ENCODE peak calls at places on chromosomes 3 and 15, in eight cellular contexts. One of them, this sample, is unnamed. For H3K4me1, the result is how much of the 10 kb centered on the place peaks cover.

GRCh38 chr3:39025222-39025970 is 26.3 kb downstream of the SCN11A start:
- DNase-seq in mesendoderm: no peak
- DNase-seq in upper lobe of right lung: no peak
- DNase-seq in SJSA1: no peak
- DNase-seq in stomach: no peak
- DNase-seq in Caco-2: no peak
- DNase-seq in RWPE2: no peak
- DNase-seq in IMR-90: no peak
- DNase-seq in this sample: no peak

GRCh38 chr3:79297242-79297641 is 470.6 kb downstream of the ROBO1 start:
- DNase-seq in mesendoderm: no peak
- DNase-seq in upper lobe of right lung: no peak
- DNase-seq in SJSA1: peak
- DNase-seq in stomach: no peak
- DNase-seq in Caco-2: no peak
- DNase-seq in RWPE2: no peak
- DNase-seq in IMR-90: peak
- DNase-seq in this sample: no peak

GRCh38 chr3:97720417-97720816 is 44.1 kb upstream of the ARL6 start:
- DNase-seq in mesendoderm: no peak
- DNase-seq in upper lobe of right lung: no peak
- DNase-seq in SJSA1: no peak
- DNase-seq in stomach: no peak
- DNase-seq in Caco-2: no peak
- DNase-seq in RWPE2: no peak
- DNase-seq in IMR-90: no peak
- DNase-seq in this sample: no peak

GRCh38 chr3:40120816-40121215 is 188.7 kb upstream of the EIF1B start:
- DNase-seq in mesendoderm: no peak
- DNase-seq in upper lobe of right lung: no peak
- DNase-seq in SJSA1: no peak
- DNase-seq in stomach: no peak
- DNase-seq in Caco-2: no peak
- DNase-seq in RWPE2: no peak
- DNase-seq in IMR-90: no peak
- DNase-seq in this sample: no peak

GRCh38 chr3:46490338-46491084 is 7.3 kb upstream of the RTP3 start:
- DNase-seq in mesendoderm: no peak
- DNase-seq in upper lobe of right lung: no peak
- DNase-seq in SJSA1: no peak
- DNase-seq in stomach: no peak
- DNase-seq in Caco-2: no peak
- DNase-seq in RWPE2: no peak
- DNase-seq in IMR-90: peak
- DNase-seq in this sample: no peak

GRCh38 chr3:58692484-58692883 is 25.9 kb upstream of the FAM3D start:
- DNase-seq in mesendoderm: no peak
- DNase-seq in upper lobe of right lung: no peak
- DNase-seq in SJSA1: no peak
- DNase-seq in stomach: no peak
- DNase-seq in Caco-2: no peak
- DNase-seq in RWPE2: no peak
- DNase-seq in IMR-90: no peak
- DNase-seq in this sample: no peak

GRCh38 chr15:76576526-76577279 is 240.1 kb downstream of the ISL2 start:
- DNase-seq in mesendoderm: peak
- DNase-seq in upper lobe of right lung: peak
- DNase-seq in SJSA1: no peak
- DNase-seq in stomach: peak
- DNase-seq in Caco-2: no peak
- DNase-seq in RWPE2: no peak
- DNase-seq in IMR-90: peak
- DNase-seq in this sample: peak

GRCh38 chr3:157077565-157077991 is 82.4 kb downstream of the CCNL1 start:
- DNase-seq in mesendoderm: peak
- DNase-seq in upper lobe of right lung: no peak
- DNase-seq in SJSA1: no peak
- DNase-seq in stomach: peak
- DNase-seq in Caco-2: no peak
- DNase-seq in RWPE2: no peak
- DNase-seq in IMR-90: peak
- DNase-seq in this sample: no peak

GRCh38 chr3:136903899-136904298 is 41.9 kb downstream of the NCK1 start:
- DNase-seq in mesendoderm: no peak
- DNase-seq in upper lobe of right lung: no peak
- DNase-seq in SJSA1: no peak
- DNase-seq in stomach: no peak
- DNase-seq in Caco-2: no peak
- DNase-seq in RWPE2: no peak
- DNase-seq in IMR-90: no peak
- DNase-seq in this sample: no peak

GRCh38 chr3:160704006-160704405 is 27.0 kb downstream of the ARL14 start:
- DNase-seq in mesendoderm: no peak
- DNase-seq in upper lobe of right lung: no peak
- DNase-seq in SJSA1: no peak
- DNase-seq in stomach: no peak
- DNase-seq in Caco-2: no peak
- DNase-seq in RWPE2: no peak
- DNase-seq in IMR-90: peak
- DNase-seq in this sample: no peak

DNA sequence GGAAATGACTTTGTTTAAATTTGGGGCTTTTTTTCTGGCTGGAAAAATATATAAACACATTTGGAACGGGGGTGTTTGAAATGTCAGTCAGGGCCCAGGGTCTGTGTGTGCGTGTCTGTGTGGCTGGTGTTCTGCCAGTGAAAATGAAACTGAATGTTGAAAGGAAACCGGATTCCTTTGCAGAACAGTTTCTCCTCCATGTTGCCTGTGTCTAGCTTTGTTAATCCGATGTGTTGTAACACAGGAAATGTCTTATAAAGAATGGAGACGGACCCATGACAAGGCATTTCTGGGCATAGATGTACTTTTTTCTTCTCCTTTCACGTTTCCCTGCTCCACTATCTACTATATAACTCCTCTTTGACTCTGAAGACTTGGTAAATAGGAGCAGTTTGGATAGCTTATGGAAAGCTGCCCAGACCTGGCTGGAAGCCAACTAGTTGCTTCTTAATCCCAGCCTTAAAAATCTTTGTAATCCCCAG is 2.8 kb downstream of the SQOR start:
- DNase-seq in mesendoderm: no peak
- DNase-seq in upper lobe of right lung: no peak
- DNase-seq in SJSA1: peak
- DNase-seq in stomach: peak
- DNase-seq in Caco-2: no peak
- DNase-seq in RWPE2: no peak
- DNase-seq in IMR-90: peak
- DNase-seq in this sample: peak
- H3K4me1 ChIP-seq in mesendoderm: under half
- H3K4me1 ChIP-seq in upper lobe of right lung: half or more
- H3K4me1 ChIP-seq in SJSA1: under half
- H3K4me1 ChIP-seq in stomach: half or more
- H3K4me1 ChIP-seq in Caco-2: under half
- H3K4me1 ChIP-seq in RWPE2: half or more
- H3K4me1 ChIP-seq in IMR-90: under half
- H3K4me1 ChIP-seq in this sample: under half

GRCh38 chr3:183269345-183269744 is 16.3 kb downstream of the B3GNT5 start:
- DNase-seq in mesendoderm: no peak
- DNase-seq in upper lobe of right lung: no peak
- DNase-seq in SJSA1: no peak
- DNase-seq in stomach: no peak
- DNase-seq in Caco-2: no peak
- DNase-seq in RWPE2: no peak
- DNase-seq in IMR-90: no peak
- DNase-seq in this sample: no peak

GRCh38 chr3:183272792-183273191 is 19.7 kb downstream of the B3GNT5 start:
- DNase-seq in mesendoderm: no peak
- DNase-seq in upper lobe of right lung: no peak
- DNase-seq in SJSA1: no peak
- DNase-seq in stomach: no peak
- DNase-seq in Caco-2: no peak
- DNase-seq in RWPE2: no peak
- DNase-seq in IMR-90: no peak
- DNase-seq in this sample: no peak

GRCh38 chr3:183270344-183270743 is 17.3 kb downstream of the B3GNT5 start:
- DNase-seq in mesendoderm: no peak
- DNase-seq in upper lobe of right lung: no peak
- DNase-seq in SJSA1: no peak
- DNase-seq in stomach: no peak
- DNase-seq in Caco-2: no peak
- DNase-seq in RWPE2: no peak
- DNase-seq in IMR-90: no peak
- DNase-seq in this sample: no peak

GRCh38 chr3:183274609-183275008 is 21.6 kb downstream of the B3GNT5 start:
- DNase-seq in mesendoderm: no peak
- DNase-seq in upper lobe of right lung: no peak
- DNase-seq in SJSA1: no peak
- DNase-seq in stomach: no peak
- DNase-seq in Caco-2: no peak
- DNase-seq in RWPE2: no peak
- DNase-seq in IMR-90: no peak
- DNase-seq in this sample: no peak

GRCh38 chr3:183272142-183272541 is 19.1 kb downstream of the B3GNT5 start:
- DNase-seq in mesendoderm: no peak
- DNase-seq in upper lobe of right lung: no peak
- DNase-seq in SJSA1: no peak
- DNase-seq in stomach: no peak
- DNase-seq in Caco-2: no peak
- DNase-seq in RWPE2: no peak
- DNase-seq in IMR-90: no peak
- DNase-seq in this sample: no peak
- H3K4me1 ChIP-seq in mesendoderm: under half
- H3K4me1 ChIP-seq in upper lobe of right lung: under half
- H3K4me1 ChIP-seq in SJSA1: under half
- H3K4me1 ChIP-seq in stomach: under half
- H3K4me1 ChIP-seq in Caco-2: under half
- H3K4me1 ChIP-seq in RWPE2: half or more
- H3K4me1 ChIP-seq in IMR-90: under half
- H3K4me1 ChIP-seq in this sample: under half

GRCh38 chr3:177611781-177612389 is 414.6 kb upstream of the TBL1XR1 start:
- DNase-seq in mesendoderm: no peak
- DNase-seq in upper lobe of right lung: no peak
- DNase-seq in SJSA1: no peak
- DNase-seq in stomach: no peak
- DNase-seq in Caco-2: no peak
- DNase-seq in RWPE2: no peak
- DNase-seq in IMR-90: no peak
- DNase-seq in this sample: no peak
- H3K4me1 ChIP-seq in mesendoderm: under half
- H3K4me1 ChIP-seq in upper lobe of right lung: under half
- H3K4me1 ChIP-seq in SJSA1: under half
- H3K4me1 ChIP-seq in stomach: under half
- H3K4me1 ChIP-seq in Caco-2: under half
- H3K4me1 ChIP-seq in RWPE2: under half
- H3K4me1 ChIP-seq in IMR-90: under half
- H3K4me1 ChIP-seq in this sample: under half

DNA sequence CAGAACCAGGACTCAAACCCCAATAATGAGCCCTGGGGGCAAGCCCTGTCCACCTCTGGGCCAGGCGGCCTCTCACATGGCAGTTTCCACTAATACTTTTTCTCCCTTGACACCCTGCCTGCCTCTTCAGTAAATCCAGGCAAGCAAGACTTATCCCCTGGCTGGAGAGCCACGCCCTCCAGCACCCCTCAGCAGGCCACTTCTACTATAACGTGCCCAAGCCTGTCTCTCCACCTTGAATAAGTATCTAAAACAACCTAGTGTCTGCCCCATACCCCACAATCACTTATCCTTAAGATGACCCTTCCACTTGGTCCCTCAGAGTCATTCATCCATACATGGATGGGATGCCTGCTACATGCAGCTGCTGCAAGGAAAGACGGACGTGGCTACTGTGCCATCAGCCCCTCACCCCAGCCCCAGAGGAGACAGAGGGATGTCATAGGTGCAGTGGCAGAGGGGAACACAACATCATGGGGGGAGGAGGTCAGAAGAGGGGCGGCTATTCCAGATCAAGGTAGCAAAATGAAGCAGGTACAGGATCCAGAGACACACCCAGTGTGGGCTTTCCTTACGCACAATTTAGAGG is 63.4 kb downstream of the LRIG1 start:
- DNase-seq in mesendoderm: no peak
- DNase-seq in upper lobe of right lung: no peak
- DNase-seq in SJSA1: no peak
- DNase-seq in stomach: no peak
- DNase-seq in Caco-2: no peak
- DNase-seq in RWPE2: no peak
- DNase-seq in IMR-90: no peak
- DNase-seq in this sample: no peak
- H3K4me1 ChIP-seq in mesendoderm: under half
- H3K4me1 ChIP-seq in upper lobe of right lung: under half
- H3K4me1 ChIP-seq in SJSA1: under half
- H3K4me1 ChIP-seq in stomach: half or more
- H3K4me1 ChIP-seq in Caco-2: under half
- H3K4me1 ChIP-seq in RWPE2: under half
- H3K4me1 ChIP-seq in IMR-90: under half
- H3K4me1 ChIP-seq in this sample: under half

GRCh38 chr3:11019116-11019515 is 26.6 kb downstream of the SLC6A1 start:
- DNase-seq in mesendoderm: no peak
- DNase-seq in upper lobe of right lung: no peak
- DNase-seq in SJSA1: no peak
- DNase-seq in stomach: no peak
- DNase-seq in Caco-2: no peak
- DNase-seq in RWPE2: no peak
- DNase-seq in IMR-90: no peak
- DNase-seq in this sample: no peak

GRCh38 chr3:11014253-11014652 is 21.7 kb downstream of the SLC6A1 start:
- DNase-seq in mesendoderm: no peak
- DNase-seq in upper lobe of right lung: no peak
- DNase-seq in SJSA1: no peak
- DNase-seq in stomach: no peak
- DNase-seq in Caco-2: no peak
- DNase-seq in RWPE2: no peak
- DNase-seq in IMR-90: no peak
- DNase-seq in this sample: no peak

GRCh38 chr3:11010406-11011165 is 18.0 kb downstream of the SLC6A1 start:
- DNase-seq in mesendoderm: no peak
- DNase-seq in upper lobe of right lung: no peak
- DNase-seq in SJSA1: no peak
- DNase-seq in stomach: no peak
- DNase-seq in Caco-2: no peak
- DNase-seq in RWPE2: no peak
- DNase-seq in IMR-90: no peak
- DNase-seq in this sample: no peak

GRCh38 chr3:11014752-11015151 is 22.2 kb downstream of the SLC6A1 start:
- DNase-seq in mesendoderm: no peak
- DNase-seq in upper lobe of right lung: no peak
- DNase-seq in SJSA1: no peak
- DNase-seq in stomach: no peak
- DNase-seq in Caco-2: no peak
- DNase-seq in RWPE2: no peak
- DNase-seq in IMR-90: no peak
- DNase-seq in this sample: no peak

DNA sequence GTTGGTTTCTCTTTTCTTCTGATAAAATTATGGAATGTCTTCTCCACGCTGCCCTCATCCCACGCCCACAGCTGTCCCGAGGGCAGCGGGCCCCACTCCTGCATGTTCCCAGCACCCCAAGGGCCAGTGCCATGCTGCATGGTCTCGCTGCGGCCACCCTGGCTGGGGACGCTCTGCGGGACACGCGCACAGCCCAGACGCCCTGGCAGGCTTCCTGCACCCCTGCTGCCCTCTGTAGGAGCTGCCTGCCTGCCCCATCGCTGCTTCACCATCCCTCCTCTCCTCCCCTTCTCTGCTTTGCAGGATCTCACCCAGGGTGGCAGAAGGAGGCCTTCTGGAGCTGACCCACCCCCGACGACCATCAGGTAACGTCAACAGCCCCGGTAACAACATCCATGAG is 22.8 kb downstream of the SLC6A1 start:
- DNase-seq in mesendoderm: no peak
- DNase-seq in upper lobe of right lung: no peak
- DNase-seq in SJSA1: no peak
- DNase-seq in stomach: no peak
- DNase-seq in Caco-2: no peak
- DNase-seq in RWPE2: no peak
- DNase-seq in IMR-90: no peak
- DNase-seq in this sample: no peak
- H3K4me1 ChIP-seq in mesendoderm: under half
- H3K4me1 ChIP-seq in upper lobe of right lung: under half
- H3K4me1 ChIP-seq in SJSA1: under half
- H3K4me1 ChIP-seq in stomach: under half
- H3K4me1 ChIP-seq in Caco-2: under half
- H3K4me1 ChIP-seq in RWPE2: under half
- H3K4me1 ChIP-seq in IMR-90: under half
- H3K4me1 ChIP-seq in this sample: under half